ENCODE peak calls at places on chromosomes 7 and 10, in eight cellular contexts. One of them, this sample, is unnamed.

GRCh38 chr7:126286317-126286716 is 966.4 kb downstream of the GRM8 start:
- DNase-seq in GDM1: no peak
- DNase-seq in AG04449: no peak
- DNase-seq in NCI-H774: no peak
- DNase-seq in activated CD4-positive, alpha-beta T cell treated with anti-CD3 and anti-CD28 coated beads for 1 hour: no peak
- DNase-seq in hypothalamus: no peak
- DNase-seq in NCI-H1092 treated with DMSO at 0.1 percent for 48 hours: no peak
- DNase-seq in T47D: no peak
- DNase-seq in this sample: no peak

GRCh38 chr7:131329176-131329570 is 1.5 kb downstream of the MKLN1 start:
- DNase-seq in NCI-H774: no peak
- DNase-seq in activated CD4-positive, alpha-beta T cell treated with anti-CD3 and anti-CD28 coated beads for 1 hour: no peak
- DNase-seq in GDM1: no peak
- DNase-seq in T47D: no peak
- DNase-seq in NCI-H1092 treated with DMSO at 0.1 percent for 48 hours: no peak
- DNase-seq in AG04449: no peak
- DNase-seq in hypothalamus: no peak
- DNase-seq in this sample: no peak

GRCh38 chr10:118472415-118472814 is 123.0 kb downstream of the PRLHR start:
- DNase-seq in activated CD4-positive, alpha-beta T cell treated with anti-CD3 and anti-CD28 coated beads for 1 hour: no peak
- DNase-seq in hypothalamus: no peak
- DNase-seq in AG04449: no peak
- DNase-seq in NCI-H774: no peak
- DNase-seq in NCI-H1092 treated with DMSO at 0.1 percent for 48 hours: no peak
- DNase-seq in GDM1: no peak
- DNase-seq in T47D: no peak
- DNase-seq in this sample: no peak

GRCh38 chr10:3625959-3626751 is 158.9 kb downstream of the KLF6 start:
- DNase-seq in T47D: no peak
- DNase-seq in activated CD4-positive, alpha-beta T cell treated with anti-CD3 and anti-CD28 coated beads for 1 hour: no peak
- DNase-seq in NCI-H1092 treated with DMSO at 0.1 percent for 48 hours: no peak
- DNase-seq in NCI-H774: no peak
- DNase-seq in GDM1: no peak
- DNase-seq in AG04449: peak; percentile 52
- DNase-seq in hypothalamus: no peak
- DNase-seq in this sample: no peak

GRCh38 chr7:17140421-17140820 is 158.0 kb upstream of the AHR start:
- DNase-seq in T47D: no peak
- DNase-seq in NCI-H774: no peak
- DNase-seq in hypothalamus: no peak
- DNase-seq in activated CD4-positive, alpha-beta T cell treated with anti-CD3 and anti-CD28 coated beads for 1 hour: no peak
- DNase-seq in GDM1: no peak
- DNase-seq in AG04449: no peak
- DNase-seq in NCI-H1092 treated with DMSO at 0.1 percent for 48 hours: no peak
- DNase-seq in this sample: no peak

GRCh38 chr7:12389089-12389700 is 14.5 kb downstream of the VWDE start:
- DNase-seq in hypothalamus: no peak
- DNase-seq in activated CD4-positive, alpha-beta T cell treated with anti-CD3 and anti-CD28 coated beads for 1 hour: no peak
- DNase-seq in NCI-H774: peak; percentile 37
- DNase-seq in T47D: peak; percentile 82
- DNase-seq in GDM1: peak; percentile 25
- DNase-seq in AG04449: peak; percentile 14
- DNase-seq in NCI-H1092 treated with DMSO at 0.1 percent for 48 hours: peak; percentile 89
- DNase-seq in this sample: no peak

GRCh38 chr7:77811895-77812685 is 13.5 kb downstream of the PHTF2 start:
- DNase-seq in T47D: peak; percentile 74
- DNase-seq in NCI-H1092 treated with DMSO at 0.1 percent for 48 hours: no peak
- DNase-seq in NCI-H774: no peak
- DNase-seq in AG04449: peak; percentile 81
- DNase-seq in activated CD4-positive, alpha-beta T cell treated with anti-CD3 and anti-CD28 coated beads for 1 hour: no peak
- DNase-seq in hypothalamus: no peak
- DNase-seq in GDM1: no peak
- DNase-seq in this sample: no peak

GRCh38 chr7:15462721-15463389 is 99.0 kb downstream of the AGMO start:
- DNase-seq in T47D: no peak
- DNase-seq in NCI-H774: no peak
- DNase-seq in activated CD4-positive, alpha-beta T cell treated with anti-CD3 and anti-CD28 coated beads for 1 hour: no peak
- DNase-seq in hypothalamus: no peak
- DNase-seq in AG04449: no peak
- DNase-seq in NCI-H1092 treated with DMSO at 0.1 percent for 48 hours: no peak
- DNase-seq in GDM1: no peak
- DNase-seq in this sample: no peak

GRCh38 chr7:44154703-44155102 is 13.6 kb upstream of the MYL7 start:
- DNase-seq in T47D: no peak
- DNase-seq in NCI-H1092 treated with DMSO at 0.1 percent for 48 hours: no peak
- DNase-seq in activated CD4-positive, alpha-beta T cell treated with anti-CD3 and anti-CD28 coated beads for 1 hour: no peak
- DNase-seq in NCI-H774: no peak
- DNase-seq in AG04449: no peak
- DNase-seq in hypothalamus: no peak
- DNase-seq in GDM1: no peak
- DNase-seq in this sample: no peak

GRCh38 chr7:44646921-44647636 is 40.7 kb downstream of the OGDH start:
- DNase-seq in AG04449: no peak
- DNase-seq in activated CD4-positive, alpha-beta T cell treated with anti-CD3 and anti-CD28 coated beads for 1 hour: no peak
- DNase-seq in hypothalamus: no peak
- DNase-seq in GDM1: no peak
- DNase-seq in T47D: no peak
- DNase-seq in NCI-H774: no peak
- DNase-seq in NCI-H1092 treated with DMSO at 0.1 percent for 48 hours: no peak
- DNase-seq in this sample: no peak

GRCh38 chr7:105808703-105809590 is 67.5 kb downstream of the ATXN7L1 start:
- DNase-seq in NCI-H1092 treated with DMSO at 0.1 percent for 48 hours: no peak
- DNase-seq in hypothalamus: no peak
- DNase-seq in activated CD4-positive, alpha-beta T cell treated with anti-CD3 and anti-CD28 coated beads for 1 hour: peak; percentile 55
- DNase-seq in NCI-H774: no peak
- DNase-seq in GDM1: peak; percentile 30
- DNase-seq in T47D: no peak
- DNase-seq in AG04449: no peak
- DNase-seq in this sample: peak; percentile 56

GRCh38 chr7:41428330-41428729 is 274.6 kb downstream of the INHBA start:
- DNase-seq in NCI-H774: no peak
- DNase-seq in NCI-H1092 treated with DMSO at 0.1 percent for 48 hours: no peak
- DNase-seq in T47D: no peak
- DNase-seq in GDM1: no peak
- DNase-seq in AG04449: no peak
- DNase-seq in activated CD4-positive, alpha-beta T cell treated with anti-CD3 and anti-CD28 coated beads for 1 hour: no peak
- DNase-seq in hypothalamus: no peak
- DNase-seq in this sample: no peak

GRCh38 chr10:119608316-119609155 is 11.8 kb upstream of the TIAL1 start:
- DNase-seq in hypothalamus: peak; percentile 8
- DNase-seq in T47D: peak; percentile 64
- DNase-seq in NCI-H774: no peak
- DNase-seq in activated CD4-positive, alpha-beta T cell treated with anti-CD3 and anti-CD28 coated beads for 1 hour: no peak
- DNase-seq in AG04449: no peak
- DNase-seq in GDM1: no peak
- DNase-seq in NCI-H1092 treated with DMSO at 0.1 percent for 48 hours: peak; percentile 55
- DNase-seq in this sample: peak; percentile 55

GRCh38 chr7:98626393-98627061 is 9.4 kb downstream of the NPTX2 start:
- DNase-seq in AG04449: no peak
- DNase-seq in T47D: no peak
- DNase-seq in NCI-H774: no peak
- DNase-seq in GDM1: no peak
- DNase-seq in NCI-H1092 treated with DMSO at 0.1 percent for 48 hours: no peak
- DNase-seq in hypothalamus: no peak
- DNase-seq in activated CD4-positive, alpha-beta T cell treated with anti-CD3 and anti-CD28 coated beads for 1 hour: no peak
- DNase-seq in this sample: no peak

GRCh38 chr7:36784991-36785940 is 61.0 kb upstream of the AOAH start:
- DNase-seq in NCI-H1092 treated with DMSO at 0.1 percent for 48 hours: no peak
- DNase-seq in NCI-H774: no peak
- DNase-seq in AG04449: no peak
- DNase-seq in activated CD4-positive, alpha-beta T cell treated with anti-CD3 and anti-CD28 coated beads for 1 hour: peak; percentile 32
- DNase-seq in hypothalamus: no peak
- DNase-seq in GDM1: peak; percentile 88
- DNase-seq in T47D: no peak
- DNase-seq in this sample: peak; percentile 62

GRCh38 chr7:8228068-8228467 is 33.9 kb downstream of the ICA1 start:
- DNase-seq in GDM1: no peak
- DNase-seq in hypothalamus: no peak
- DNase-seq in NCI-H774: no peak
- DNase-seq in AG04449: no peak
- DNase-seq in T47D: no peak
- DNase-seq in activated CD4-positive, alpha-beta T cell treated with anti-CD3 and anti-CD28 coated beads for 1 hour: no peak
- DNase-seq in NCI-H1092 treated with DMSO at 0.1 percent for 48 hours: no peak
- DNase-seq in this sample: no peak

GRCh38 chr7:39644170-39644569 is 20.8 kb downstream of the RALA start:
- DNase-seq in hypothalamus: no peak
- DNase-seq in NCI-H1092 treated with DMSO at 0.1 percent for 48 hours: no peak
- DNase-seq in GDM1: no peak
- DNase-seq in T47D: no peak
- DNase-seq in AG04449: no peak
- DNase-seq in activated CD4-positive, alpha-beta T cell treated with anti-CD3 and anti-CD28 coated beads for 1 hour: no peak
- DNase-seq in NCI-H774: no peak
- DNase-seq in this sample: no peak